ENCODE peak calls at places on chromosomes 5 and 9, in ten cellular contexts. One of them, this sample, is unnamed.

GRCh38 chr5:179288101-179288808 is 57.0 kb downstream of the ADAMTS2 start:
- DNase-seq in upper lobe of right lung: peak
- DNase-seq in left ventricle myocardium inferior: no peak
- DNase-seq in ovary: no peak
- DNase-seq in body of pancreas: no peak
- DNase-seq in spleen: peak
- DNase-seq in HFF-Myc: no peak
- DNase-seq in bronchial epithelial cell: no peak
- DNase-seq in mucosa of descending colon: no peak
- DNase-seq in AG09309: no peak
- DNase-seq in this sample: no peak

GRCh38 chr5:147918101-147918500 is 11.8 kb upstream of the C5orf46 start:
- DNase-seq in upper lobe of right lung: no peak
- DNase-seq in left ventricle myocardium inferior: no peak
- DNase-seq in ovary: no peak
- DNase-seq in body of pancreas: no peak
- DNase-seq in spleen: no peak
- DNase-seq in HFF-Myc: no peak
- DNase-seq in bronchial epithelial cell: peak
- DNase-seq in mucosa of descending colon: no peak
- DNase-seq in AG09309: no peak
- DNase-seq in this sample: no peak

GRCh38 chr5:37709020-37709419 is 130.8 kb downstream of the GDNF start:
- DNase-seq in upper lobe of right lung: no peak
- DNase-seq in left ventricle myocardium inferior: no peak
- DNase-seq in ovary: no peak
- DNase-seq in body of pancreas: no peak
- DNase-seq in spleen: no peak
- DNase-seq in HFF-Myc: no peak
- DNase-seq in bronchial epithelial cell: no peak
- DNase-seq in mucosa of descending colon: no peak
- DNase-seq in AG09309: no peak
- DNase-seq in this sample: no peak

GRCh38 chr5:4189317-4189716 is 593.7 kb downstream of the IRX1 start:
- DNase-seq in upper lobe of right lung: no peak
- DNase-seq in left ventricle myocardium inferior: no peak
- DNase-seq in ovary: no peak
- DNase-seq in body of pancreas: no peak
- DNase-seq in spleen: no peak
- DNase-seq in HFF-Myc: no peak
- DNase-seq in bronchial epithelial cell: no peak
- DNase-seq in mucosa of descending colon: no peak
- DNase-seq in AG09309: no peak
- DNase-seq in this sample: no peak

GRCh38 chr5:96279796-96280542 is 153.1 kb downstream of the PCSK1 start:
- DNase-seq in upper lobe of right lung: no peak
- DNase-seq in left ventricle myocardium inferior: no peak
- DNase-seq in ovary: no peak
- DNase-seq in body of pancreas: no peak
- DNase-seq in spleen: no peak
- DNase-seq in HFF-Myc: no peak
- DNase-seq in bronchial epithelial cell: peak
- DNase-seq in mucosa of descending colon: no peak
- DNase-seq in AG09309: no peak
- DNase-seq in this sample: no peak

GRCh38 chr9:93259490-93260289 is 75.8 kb downstream of the WNK2 start:
- DNase-seq in upper lobe of right lung: peak
- DNase-seq in left ventricle myocardium inferior: no peak
- DNase-seq in ovary: no peak
- DNase-seq in body of pancreas: no peak
- DNase-seq in spleen: peak
- DNase-seq in HFF-Myc: no peak
- DNase-seq in bronchial epithelial cell: no peak
- DNase-seq in mucosa of descending colon: no peak
- DNase-seq in AG09309: no peak
- DNase-seq in this sample: no peak

GRCh38 chr9:124767830-124768229 is 3.3 kb downstream of the NR6A1 start:
- DNase-seq in upper lobe of right lung: no peak
- DNase-seq in left ventricle myocardium inferior: no peak
- DNase-seq in ovary: no peak
- DNase-seq in body of pancreas: no peak
- DNase-seq in spleen: no peak
- DNase-seq in HFF-Myc: no peak
- DNase-seq in bronchial epithelial cell: no peak
- DNase-seq in mucosa of descending colon: no peak
- DNase-seq in AG09309: no peak
- DNase-seq in this sample: no peak

GRCh38 chr5:153835891-153836515 is 202.7 kb downstream of the FAM114A2 start:
- DNase-seq in upper lobe of right lung: no peak
- DNase-seq in left ventricle myocardium inferior: no peak
- DNase-seq in ovary: no peak
- DNase-seq in body of pancreas: no peak
- DNase-seq in spleen: no peak
- DNase-seq in HFF-Myc: no peak
- DNase-seq in bronchial epithelial cell: no peak
- DNase-seq in mucosa of descending colon: no peak
- DNase-seq in AG09309: no peak
- DNase-seq in this sample: peak

GRCh38 chr5:132816083-132816482 is 3.0 kb downstream of the SOWAHA start:
- DNase-seq in upper lobe of right lung: no peak
- DNase-seq in left ventricle myocardium inferior: no peak
- DNase-seq in ovary: no peak
- DNase-seq in body of pancreas: no peak
- DNase-seq in spleen: no peak
- DNase-seq in HFF-Myc: no peak
- DNase-seq in bronchial epithelial cell: no peak
- DNase-seq in mucosa of descending colon: no peak
- DNase-seq in AG09309: no peak
- DNase-seq in this sample: no peak

GRCh38 chr5:132813599-132814440 is 718 bp downstream of the SOWAHA start:
- DNase-seq in upper lobe of right lung: no peak
- DNase-seq in left ventricle myocardium inferior: no peak
- DNase-seq in ovary: peak
- DNase-seq in body of pancreas: peak
- DNase-seq in spleen: peak
- DNase-seq in HFF-Myc: no peak
- DNase-seq in bronchial epithelial cell: no peak
- DNase-seq in mucosa of descending colon: peak
- DNase-seq in AG09309: no peak
- DNase-seq in this sample: no peak

GRCh38 chr5:132812949-132813598 is at the start of gene SOWAHA:
- DNase-seq in upper lobe of right lung: no peak
- DNase-seq in left ventricle myocardium inferior: no peak
- DNase-seq in ovary: no peak
- DNase-seq in body of pancreas: peak
- DNase-seq in spleen: no peak
- DNase-seq in HFF-Myc: no peak
- DNase-seq in bronchial epithelial cell: no peak
- DNase-seq in mucosa of descending colon: peak
- DNase-seq in AG09309: no peak
- DNase-seq in this sample: no peak

GRCh38 chr5:132815454-132815853 is 2.4 kb downstream of the SOWAHA start:
- DNase-seq in upper lobe of right lung: no peak
- DNase-seq in left ventricle myocardium inferior: no peak
- DNase-seq in ovary: no peak
- DNase-seq in body of pancreas: no peak
- DNase-seq in spleen: no peak
- DNase-seq in HFF-Myc: no peak
- DNase-seq in bronchial epithelial cell: no peak
- DNase-seq in mucosa of descending colon: no peak
- DNase-seq in AG09309: no peak
- DNase-seq in this sample: peak

DNA sequence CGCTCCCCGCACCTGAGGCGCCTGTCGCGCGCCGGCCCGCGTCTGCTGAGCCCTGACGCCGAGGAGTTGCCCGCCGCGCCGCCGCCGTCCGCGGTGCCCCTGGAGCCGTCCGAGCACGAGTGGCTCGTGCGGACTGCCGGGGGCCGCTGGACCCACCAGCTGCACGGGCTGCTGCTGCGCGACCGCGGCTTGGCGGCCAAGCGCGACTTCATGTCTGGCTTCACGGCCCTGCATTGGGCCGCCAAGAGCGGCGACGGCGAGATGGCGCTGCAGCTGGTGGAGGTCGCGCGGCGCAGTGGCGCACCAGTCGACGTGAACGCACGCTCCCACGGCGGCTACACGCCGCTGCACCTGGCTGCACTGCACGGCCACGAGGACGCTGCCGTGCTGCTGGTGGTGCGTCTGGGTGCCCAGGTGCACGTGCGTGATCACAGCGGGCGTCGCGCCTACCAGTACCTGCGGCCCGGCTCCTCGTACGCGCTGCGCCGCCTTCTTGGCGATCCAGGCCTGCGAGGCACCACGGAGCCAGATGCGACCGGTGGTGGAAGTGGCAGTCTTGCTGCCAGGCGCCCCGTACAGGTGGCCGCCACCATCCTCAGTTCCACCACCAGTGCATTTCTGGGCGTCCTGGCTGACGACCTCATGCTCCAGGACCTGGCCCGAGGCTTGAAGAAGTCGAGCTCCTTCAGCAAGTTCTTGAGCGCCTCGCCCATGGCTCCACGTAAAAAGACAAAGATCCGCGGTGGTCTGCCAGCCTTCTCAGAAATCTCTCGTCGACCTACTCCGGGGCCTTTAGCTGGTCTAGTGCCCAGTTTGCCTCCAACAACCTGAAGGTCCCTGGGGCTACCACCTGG is 1.6 kb downstream of the SOWAHA start:
- DNase-seq in upper lobe of right lung: no peak
- DNase-seq in left ventricle myocardium inferior: no peak
- DNase-seq in ovary: no peak
- DNase-seq in body of pancreas: no peak
- DNase-seq in spleen: no peak
- DNase-seq in HFF-Myc: no peak
- DNase-seq in bronchial epithelial cell: no peak
- DNase-seq in mucosa of descending colon: no peak
- DNase-seq in AG09309: no peak
- DNase-seq in this sample: no peak
- H3K4me3 ChIP-seq in upper lobe of right lung: peak
- H3K4me3 ChIP-seq in left ventricle myocardium inferior: peak
- H3K4me3 ChIP-seq in ovary: no peak
- H3K4me3 ChIP-seq in body of pancreas: no peak
- H3K4me3 ChIP-seq in spleen: peak
- H3K4me3 ChIP-seq in HFF-Myc: no peak
- H3K4me3 ChIP-seq in bronchial epithelial cell: peak
- H3K4me3 ChIP-seq in mucosa of descending colon: no peak
- H3K4me3 ChIP-seq in AG09309: no peak
- H3K4me3 ChIP-seq in this sample: no peak

GRCh38 chr5:74279244-74279643 is 361.3 kb downstream of the ENC1 start:
- DNase-seq in upper lobe of right lung: no peak
- DNase-seq in left ventricle myocardium inferior: no peak
- DNase-seq in ovary: no peak
- DNase-seq in body of pancreas: no peak
- DNase-seq in spleen: no peak
- DNase-seq in HFF-Myc: no peak
- DNase-seq in bronchial epithelial cell: no peak
- DNase-seq in mucosa of descending colon: no peak
- DNase-seq in AG09309: no peak
- DNase-seq in this sample: no peak

GRCh38 chr5:74282495-74282894 is 358.0 kb downstream of the ENC1 start:
- DNase-seq in upper lobe of right lung: no peak
- DNase-seq in left ventricle myocardium inferior: no peak
- DNase-seq in ovary: no peak
- DNase-seq in body of pancreas: no peak
- DNase-seq in spleen: no peak
- DNase-seq in HFF-Myc: no peak
- DNase-seq in bronchial epithelial cell: no peak
- DNase-seq in mucosa of descending colon: no peak
- DNase-seq in AG09309: no peak
- DNase-seq in this sample: no peak

GRCh38 chr5:74275204-74275992 is 365.1 kb downstream of the ENC1 start:
- DNase-seq in upper lobe of right lung: no peak
- DNase-seq in left ventricle myocardium inferior: no peak
- DNase-seq in ovary: no peak
- DNase-seq in body of pancreas: no peak
- DNase-seq in spleen: no peak
- DNase-seq in HFF-Myc: no peak
- DNase-seq in bronchial epithelial cell: no peak
- DNase-seq in mucosa of descending colon: no peak
- DNase-seq in AG09309: peak
- DNase-seq in this sample: peak

GRCh38 chr5:74285876-74286275 is 354.7 kb downstream of the ENC1 start:
- DNase-seq in upper lobe of right lung: no peak
- DNase-seq in left ventricle myocardium inferior: no peak
- DNase-seq in ovary: no peak
- DNase-seq in body of pancreas: no peak
- DNase-seq in spleen: no peak
- DNase-seq in HFF-Myc: no peak
- DNase-seq in bronchial epithelial cell: no peak
- DNase-seq in mucosa of descending colon: no peak
- DNase-seq in AG09309: no peak
- DNase-seq in this sample: no peak

GRCh38 chr5:74281191-74281590 is 359.3 kb downstream of the ENC1 start:
- DNase-seq in upper lobe of right lung: no peak
- DNase-seq in left ventricle myocardium inferior: no peak
- DNase-seq in ovary: no peak
- DNase-seq in body of pancreas: no peak
- DNase-seq in spleen: no peak
- DNase-seq in HFF-Myc: no peak
- DNase-seq in bronchial epithelial cell: no peak
- DNase-seq in mucosa of descending colon: no peak
- DNase-seq in AG09309: no peak
- DNase-seq in this sample: no peak
- TF ChIP-seq CTCF in upper lobe of right lung: no peak
- TF ChIP-seq CTCF in left ventricle myocardium inferior: no peak
- TF ChIP-seq CTCF in ovary: no peak
- TF ChIP-seq CTCF in body of pancreas: no peak
- TF ChIP-seq CTCF in spleen: no peak
- TF ChIP-seq CTCF in HFF-Myc: no peak
- TF ChIP-seq CTCF in bronchial epithelial cell: no peak
- TF ChIP-seq CTCF in mucosa of descending colon: no peak
- TF ChIP-seq CTCF in AG09309: no peak
- TF ChIP-seq CTCF in this sample: no peak

GRCh38 chr5:93622240-93622885 is 39.3 kb downstream of the NR2F1 start:
- DNase-seq in upper lobe of right lung: no peak
- DNase-seq in left ventricle myocardium inferior: no peak
- DNase-seq in ovary: no peak
- DNase-seq in body of pancreas: peak
- DNase-seq in spleen: no peak
- DNase-seq in HFF-Myc: no peak
- DNase-seq in bronchial epithelial cell: peak
- DNase-seq in mucosa of descending colon: no peak
- DNase-seq in AG09309: peak
- DNase-seq in this sample: peak
- H3K4me3 ChIP-seq in upper lobe of right lung: no peak
- H3K4me3 ChIP-seq in left ventricle myocardium inferior: peak
- H3K4me3 ChIP-seq in ovary: no peak
- H3K4me3 ChIP-seq in body of pancreas: no peak
- H3K4me3 ChIP-seq in spleen: no peak
- H3K4me3 ChIP-seq in HFF-Myc: no peak
- H3K4me3 ChIP-seq in bronchial epithelial cell: no peak
- H3K4me3 ChIP-seq in mucosa of descending colon: no peak
- H3K4me3 ChIP-seq in AG09309: no peak
- H3K4me3 ChIP-seq in this sample: no peak

GRCh38 chr9:135976531-135976930 is 15.4 kb upstream of the UBAC1 start:
- DNase-seq in upper lobe of right lung: no peak
- DNase-seq in left ventricle myocardium inferior: no peak
- DNase-seq in ovary: no peak
- DNase-seq in body of pancreas: no peak
- DNase-seq in spleen: no peak
- DNase-seq in HFF-Myc: no peak
- DNase-seq in bronchial epithelial cell: no peak
- DNase-seq in mucosa of descending colon: no peak
- DNase-seq in AG09309: no peak
- DNase-seq in this sample: peak

GRCh38 chr9:135973276-135974219 is 12.4 kb upstream of the UBAC1 start:
- DNase-seq in upper lobe of right lung: no peak
- DNase-seq in left ventricle myocardium inferior: no peak
- DNase-seq in ovary: no peak
- DNase-seq in body of pancreas: peak
- DNase-seq in spleen: peak
- DNase-seq in HFF-Myc: no peak
- DNase-seq in bronchial epithelial cell: no peak
- DNase-seq in mucosa of descending colon: no peak
- DNase-seq in AG09309: no peak
- DNase-seq in this sample: peak

GRCh38 chr9:135971892-135972291 is 10.7 kb upstream of the UBAC1 start:
- DNase-seq in upper lobe of right lung: peak
- DNase-seq in left ventricle myocardium inferior: no peak
- DNase-seq in ovary: no peak
- DNase-seq in body of pancreas: peak
- DNase-seq in spleen: no peak
- DNase-seq in HFF-Myc: no peak
- DNase-seq in bronchial epithelial cell: peak
- DNase-seq in mucosa of descending colon: peak
- DNase-seq in AG09309: no peak
- DNase-seq in this sample: no peak

GRCh38 chr9:135975834-135976233 is 14.7 kb upstream of the UBAC1 start:
- DNase-seq in upper lobe of right lung: no peak
- DNase-seq in left ventricle myocardium inferior: no peak
- DNase-seq in ovary: no peak
- DNase-seq in body of pancreas: no peak
- DNase-seq in spleen: no peak
- DNase-seq in HFF-Myc: no peak
- DNase-seq in bronchial epithelial cell: no peak
- DNase-seq in mucosa of descending colon: no peak
- DNase-seq in AG09309: no peak
- DNase-seq in this sample: no peak

GRCh38 chr9:135974220-135974573 is 13.0 kb upstream of the UBAC1 start:
- DNase-seq in upper lobe of right lung: no peak
- DNase-seq in left ventricle myocardium inferior: no peak
- DNase-seq in ovary: no peak
- DNase-seq in body of pancreas: no peak
- DNase-seq in spleen: no peak
- DNase-seq in HFF-Myc: no peak
- DNase-seq in bronchial epithelial cell: no peak
- DNase-seq in mucosa of descending colon: no peak
- DNase-seq in AG09309: no peak
- DNase-seq in this sample: no peak
- TF ChIP-seq CTCF in upper lobe of right lung: no peak
- TF ChIP-seq CTCF in left ventricle myocardium inferior: no peak
- TF ChIP-seq CTCF in ovary: no peak
- TF ChIP-seq CTCF in body of pancreas: no peak
- TF ChIP-seq CTCF in spleen: no peak
- TF ChIP-seq CTCF in HFF-Myc: peak
- TF ChIP-seq CTCF in bronchial epithelial cell: peak
- TF ChIP-seq CTCF in mucosa of descending colon: no peak
- TF ChIP-seq CTCF in AG09309: no peak
- TF ChIP-seq CTCF in this sample: no peak